ENCODE peak calls at places on chromosome 1, in ten cellular contexts. One of them, this sample, is unnamed. For H3K4me1 and H3K27me3, the result is how much of the 10 kb centered on the place peaks cover.

GRCh38 chr1:44603718-44604117 is 70.6 kb downstream of the TMEM53 start:
- DNase-seq in psoas muscle: no peak
- DNase-seq in CD8-positive, alpha-beta memory T cell: no peak
- DNase-seq in neural progenitor cell: no peak
- DNase-seq in endodermal cell: no peak
- DNase-seq in GM23248: no peak
- DNase-seq in effector memory CD4-positive, alpha-beta T cell: no peak
- DNase-seq in astrocyte: no peak
- DNase-seq in mesendoderm: no peak
- DNase-seq in stomach: peak
- DNase-seq in this sample: no peak

GRCh38 chr1:38624341-38625039 is 235.1 kb downstream of the RRAGC start:
- DNase-seq in psoas muscle: no peak
- DNase-seq in CD8-positive, alpha-beta memory T cell: no peak
- DNase-seq in neural progenitor cell: no peak
- DNase-seq in endodermal cell: no peak
- DNase-seq in GM23248: no peak
- DNase-seq in effector memory CD4-positive, alpha-beta T cell: no peak
- DNase-seq in astrocyte: no peak
- DNase-seq in mesendoderm: no peak
- DNase-seq in stomach: no peak
- DNase-seq in this sample: no peak

GRCh38 chr1:231550448-231550781 is 21.9 kb downstream of the TSNAX start:
- DNase-seq in psoas muscle: no peak
- DNase-seq in CD8-positive, alpha-beta memory T cell: no peak
- DNase-seq in neural progenitor cell: peak
- DNase-seq in endodermal cell: peak
- DNase-seq in GM23248: peak
- DNase-seq in effector memory CD4-positive, alpha-beta T cell: peak
- DNase-seq in astrocyte: no peak
- DNase-seq in mesendoderm: peak
- DNase-seq in stomach: no peak
- DNase-seq in this sample: no peak

GRCh38 chr1:240691521-240692338 is 79.8 kb upstream of the GREM2 start:
- DNase-seq in psoas muscle: peak
- DNase-seq in CD8-positive, alpha-beta memory T cell: no peak
- DNase-seq in neural progenitor cell: peak
- DNase-seq in endodermal cell: peak
- DNase-seq in GM23248: peak
- DNase-seq in effector memory CD4-positive, alpha-beta T cell: no peak
- DNase-seq in astrocyte: peak
- DNase-seq in mesendoderm: peak
- DNase-seq in stomach: peak
- DNase-seq in this sample: no peak

GRCh38 chr1:91730781-91731732 is 154.9 kb downstream of the TGFBR3 start:
- DNase-seq in psoas muscle: peak
- DNase-seq in CD8-positive, alpha-beta memory T cell: peak
- DNase-seq in neural progenitor cell: peak
- DNase-seq in endodermal cell: no peak
- DNase-seq in GM23248: peak
- DNase-seq in effector memory CD4-positive, alpha-beta T cell: no peak
- DNase-seq in astrocyte: peak
- DNase-seq in mesendoderm: no peak
- DNase-seq in stomach: peak
- DNase-seq in this sample: no peak

GRCh38 chr1:116496380-116496779 is 74.4 kb downstream of the CD58 start:
- DNase-seq in psoas muscle: peak
- DNase-seq in CD8-positive, alpha-beta memory T cell: no peak
- DNase-seq in neural progenitor cell: no peak
- DNase-seq in endodermal cell: no peak
- DNase-seq in GM23248: peak
- DNase-seq in effector memory CD4-positive, alpha-beta T cell: no peak
- DNase-seq in astrocyte: no peak
- DNase-seq in mesendoderm: peak
- DNase-seq in stomach: no peak
- DNase-seq in this sample: peak

GRCh38 chr1:196148367-196148970 is 459.8 kb downstream of the KCNT2 start:
- DNase-seq in psoas muscle: no peak
- DNase-seq in CD8-positive, alpha-beta memory T cell: no peak
- DNase-seq in neural progenitor cell: peak
- DNase-seq in endodermal cell: no peak
- DNase-seq in GM23248: peak
- DNase-seq in effector memory CD4-positive, alpha-beta T cell: no peak
- DNase-seq in astrocyte: peak
- DNase-seq in mesendoderm: peak
- DNase-seq in stomach: no peak
- DNase-seq in this sample: no peak

GRCh38 chr1:51410568-51411460 is 80.5 kb upstream of the TTC39A start:
- DNase-seq in psoas muscle: no peak
- DNase-seq in CD8-positive, alpha-beta memory T cell: no peak
- DNase-seq in neural progenitor cell: peak
- DNase-seq in endodermal cell: no peak
- DNase-seq in GM23248: peak
- DNase-seq in effector memory CD4-positive, alpha-beta T cell: no peak
- DNase-seq in astrocyte: peak
- DNase-seq in mesendoderm: peak
- DNase-seq in stomach: no peak
- DNase-seq in this sample: no peak

GRCh38 chr1:163565171-163565570 is 243.4 kb downstream of the NUF2 start:
- DNase-seq in psoas muscle: no peak
- DNase-seq in CD8-positive, alpha-beta memory T cell: no peak
- DNase-seq in neural progenitor cell: peak
- DNase-seq in endodermal cell: peak
- DNase-seq in GM23248: no peak
- DNase-seq in effector memory CD4-positive, alpha-beta T cell: no peak
- DNase-seq in astrocyte: no peak
- DNase-seq in mesendoderm: peak
- DNase-seq in stomach: no peak
- DNase-seq in this sample: no peak

GRCh38 chr1:230274254-230274653 is 151.9 kb downstream of the PGBD5 start:
- DNase-seq in psoas muscle: no peak
- DNase-seq in CD8-positive, alpha-beta memory T cell: no peak
- DNase-seq in neural progenitor cell: no peak
- DNase-seq in endodermal cell: no peak
- DNase-seq in GM23248: no peak
- DNase-seq in effector memory CD4-positive, alpha-beta T cell: no peak
- DNase-seq in astrocyte: no peak
- DNase-seq in mesendoderm: no peak
- DNase-seq in stomach: peak
- DNase-seq in this sample: no peak

GRCh38 chr1:22786719-22787489 is 76.3 kb downstream of the EPHB2 start:
- DNase-seq in psoas muscle: no peak
- DNase-seq in CD8-positive, alpha-beta memory T cell: no peak
- DNase-seq in neural progenitor cell: no peak
- DNase-seq in endodermal cell: no peak
- DNase-seq in GM23248: no peak
- DNase-seq in effector memory CD4-positive, alpha-beta T cell: no peak
- DNase-seq in astrocyte: no peak
- DNase-seq in mesendoderm: no peak
- DNase-seq in stomach: no peak
- DNase-seq in this sample: no peak

GRCh38 chr1:22786101-22786500 is 75.5 kb downstream of the EPHB2 start:
- DNase-seq in psoas muscle: no peak
- DNase-seq in CD8-positive, alpha-beta memory T cell: no peak
- DNase-seq in neural progenitor cell: no peak
- DNase-seq in endodermal cell: no peak
- DNase-seq in GM23248: no peak
- DNase-seq in effector memory CD4-positive, alpha-beta T cell: no peak
- DNase-seq in astrocyte: no peak
- DNase-seq in mesendoderm: no peak
- DNase-seq in stomach: no peak
- DNase-seq in this sample: no peak

GRCh38 chr1:22788298-22788697 is 77.7 kb downstream of the EPHB2 start:
- DNase-seq in psoas muscle: no peak
- DNase-seq in CD8-positive, alpha-beta memory T cell: no peak
- DNase-seq in neural progenitor cell: no peak
- DNase-seq in endodermal cell: no peak
- DNase-seq in GM23248: no peak
- DNase-seq in effector memory CD4-positive, alpha-beta T cell: no peak
- DNase-seq in astrocyte: peak
- DNase-seq in mesendoderm: no peak
- DNase-seq in stomach: no peak
- DNase-seq in this sample: no peak

GRCh38 chr1:22789356-22789994 is 78.8 kb downstream of the EPHB2 start:
- DNase-seq in psoas muscle: no peak
- DNase-seq in CD8-positive, alpha-beta memory T cell: no peak
- DNase-seq in neural progenitor cell: no peak
- DNase-seq in endodermal cell: no peak
- DNase-seq in GM23248: peak
- DNase-seq in effector memory CD4-positive, alpha-beta T cell: no peak
- DNase-seq in astrocyte: peak
- DNase-seq in mesendoderm: no peak
- DNase-seq in stomach: no peak
- DNase-seq in this sample: peak

GRCh38 chr1:22787636-22788035 is 77.0 kb downstream of the EPHB2 start:
- DNase-seq in psoas muscle: no peak
- DNase-seq in CD8-positive, alpha-beta memory T cell: no peak
- DNase-seq in neural progenitor cell: no peak
- DNase-seq in endodermal cell: no peak
- DNase-seq in GM23248: no peak
- DNase-seq in effector memory CD4-positive, alpha-beta T cell: no peak
- DNase-seq in astrocyte: no peak
- DNase-seq in mesendoderm: no peak
- DNase-seq in stomach: no peak
- DNase-seq in this sample: no peak
- H3K27ac ChIP-seq in psoas muscle: no peak
- H3K27ac ChIP-seq in CD8-positive, alpha-beta memory T cell: no peak
- H3K27ac ChIP-seq in neural progenitor cell: no peak
- H3K27ac ChIP-seq in endodermal cell: no peak
- H3K27ac ChIP-seq in GM23248: no peak
- H3K27ac ChIP-seq in effector memory CD4-positive, alpha-beta T cell: no peak
- H3K27ac ChIP-seq in astrocyte: no peak
- H3K27ac ChIP-seq in mesendoderm: no peak
- H3K27ac ChIP-seq in stomach: no peak
- H3K27ac ChIP-seq in this sample: no peak

DNA sequence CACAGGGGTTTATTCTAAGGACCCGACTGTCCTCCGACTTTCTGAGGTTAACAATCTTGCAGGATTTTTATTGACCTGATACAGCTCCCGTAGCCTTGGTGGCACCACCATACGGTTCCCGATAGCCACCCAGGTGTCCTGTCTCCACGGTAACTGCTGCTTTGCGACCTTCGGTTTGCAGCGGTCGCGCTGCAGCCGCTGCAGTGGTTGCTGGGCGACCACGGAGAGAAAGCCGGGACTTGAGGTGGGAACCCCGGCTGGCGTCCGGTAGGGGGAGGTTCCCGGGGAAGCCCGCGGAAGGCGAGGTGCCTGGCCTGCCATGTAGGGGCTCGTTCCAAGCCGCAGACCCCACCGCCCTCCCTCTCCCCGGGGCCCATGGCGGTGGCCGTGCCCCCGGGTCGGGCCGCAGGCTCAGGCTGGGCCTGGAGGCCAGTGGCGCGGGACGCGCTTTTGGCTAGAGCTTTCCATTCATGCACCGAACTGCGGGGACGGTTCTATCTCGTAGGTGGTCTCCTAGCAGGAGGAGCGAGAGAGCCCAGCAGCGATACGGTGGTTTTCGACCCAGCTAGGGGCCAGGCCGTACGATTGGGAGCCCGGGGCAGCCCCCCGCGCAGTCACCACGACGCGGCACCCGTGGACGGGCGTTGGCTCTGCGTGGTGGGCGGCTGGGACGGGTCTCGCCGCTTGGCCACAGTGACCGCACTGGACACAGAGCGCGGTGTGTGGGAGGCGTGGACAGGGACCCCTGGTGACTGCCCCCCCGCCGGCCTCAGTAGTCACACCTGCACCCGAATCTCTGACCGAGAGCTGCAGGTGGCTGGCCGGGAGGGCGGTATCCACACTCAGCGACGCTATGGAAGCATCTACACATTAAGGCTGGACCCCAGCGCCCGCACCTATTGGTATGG is at the start of gene KLHDC9:
- DNase-seq in psoas muscle: peak
- DNase-seq in CD8-positive, alpha-beta memory T cell: peak
- DNase-seq in neural progenitor cell: peak
- DNase-seq in endodermal cell: peak
- DNase-seq in GM23248: peak
- DNase-seq in effector memory CD4-positive, alpha-beta T cell: peak
- DNase-seq in astrocyte: peak
- DNase-seq in mesendoderm: peak
- DNase-seq in stomach: peak
- DNase-seq in this sample: peak
- H3K4me1 ChIP-seq in psoas muscle: under half
- H3K4me1 ChIP-seq in CD8-positive, alpha-beta memory T cell: under half
- H3K4me1 ChIP-seq in neural progenitor cell: under half
- H3K4me1 ChIP-seq in endodermal cell: under half
- H3K4me1 ChIP-seq in GM23248: under half
- H3K4me1 ChIP-seq in effector memory CD4-positive, alpha-beta T cell: under half
- H3K4me1 ChIP-seq in astrocyte: under half
- H3K4me1 ChIP-seq in mesendoderm: under half
- H3K4me1 ChIP-seq in stomach: under half
- H3K4me1 ChIP-seq in this sample: under half

DNA sequence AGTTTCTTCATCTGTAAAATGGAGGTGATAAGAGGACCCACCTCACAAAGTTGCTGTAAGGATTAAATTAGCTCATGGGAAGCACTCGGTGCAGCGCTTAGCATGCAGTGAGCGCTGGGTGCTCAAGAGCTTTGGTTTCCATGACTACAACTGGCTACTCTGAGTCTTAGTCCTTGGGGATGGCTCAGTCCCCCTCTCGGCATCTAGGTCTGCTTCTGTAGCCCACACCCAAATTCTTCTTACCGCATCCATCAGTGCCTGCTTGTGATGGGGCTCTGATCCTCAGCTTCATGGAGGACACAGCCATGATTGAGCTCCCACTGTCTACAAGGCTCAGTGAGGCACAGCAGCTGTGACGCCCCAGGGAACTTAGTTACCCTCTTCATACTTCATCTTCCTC is 159.0 kb downstream of the ACTL8 start:
- DNase-seq in psoas muscle: no peak
- DNase-seq in CD8-positive, alpha-beta memory T cell: no peak
- DNase-seq in neural progenitor cell: no peak
- DNase-seq in endodermal cell: peak
- DNase-seq in GM23248: no peak
- DNase-seq in effector memory CD4-positive, alpha-beta T cell: no peak
- DNase-seq in astrocyte: no peak
- DNase-seq in mesendoderm: peak
- DNase-seq in stomach: no peak
- DNase-seq in this sample: no peak
- H3K27me3 ChIP-seq in psoas muscle: under half
- H3K27me3 ChIP-seq in CD8-positive, alpha-beta memory T cell: under half
- H3K27me3 ChIP-seq in neural progenitor cell: under half
- H3K27me3 ChIP-seq in endodermal cell: under half
- H3K27me3 ChIP-seq in GM23248: under half
- H3K27me3 ChIP-seq in effector memory CD4-positive, alpha-beta T cell: under half
- H3K27me3 ChIP-seq in astrocyte: under half
- H3K27me3 ChIP-seq in mesendoderm: under half
- H3K27me3 ChIP-seq in stomach: under half
- H3K27me3 ChIP-seq in this sample: under half

DNA sequence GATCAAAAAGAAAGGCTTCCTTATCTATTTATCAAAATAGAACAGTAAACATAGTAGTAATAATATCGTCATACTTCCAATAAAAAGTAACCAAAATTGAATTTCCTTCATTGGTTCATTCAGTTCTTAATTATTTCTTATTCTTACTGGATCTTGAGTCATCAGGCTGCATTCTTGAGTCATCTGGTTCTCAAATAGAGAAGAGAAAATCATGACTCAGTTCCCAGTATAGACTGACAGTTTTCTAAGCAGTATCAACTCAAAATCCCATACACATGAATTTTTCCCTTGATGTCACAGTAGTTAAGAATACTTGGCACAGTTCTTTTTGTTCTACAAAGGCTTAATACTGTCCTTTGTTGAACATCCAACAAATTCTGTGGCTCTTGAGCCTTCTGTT is 626.9 kb upstream of the ADGRL4 start:
- DNase-seq in psoas muscle: no peak
- DNase-seq in CD8-positive, alpha-beta memory T cell: no peak
- DNase-seq in neural progenitor cell: no peak
- DNase-seq in endodermal cell: no peak
- DNase-seq in GM23248: peak
- DNase-seq in effector memory CD4-positive, alpha-beta T cell: no peak
- DNase-seq in astrocyte: peak
- DNase-seq in mesendoderm: peak
- DNase-seq in stomach: no peak
- DNase-seq in this sample: no peak
- H3K27ac ChIP-seq in psoas muscle: no peak
- H3K27ac ChIP-seq in CD8-positive, alpha-beta memory T cell: no peak
- H3K27ac ChIP-seq in neural progenitor cell: no peak
- H3K27ac ChIP-seq in endodermal cell: no peak
- H3K27ac ChIP-seq in GM23248: no peak
- H3K27ac ChIP-seq in effector memory CD4-positive, alpha-beta T cell: no peak
- H3K27ac ChIP-seq in astrocyte: peak
- H3K27ac ChIP-seq in mesendoderm: no peak
- H3K27ac ChIP-seq in stomach: no peak
- H3K27ac ChIP-seq in this sample: no peak